ENCODE peak calls at places on chromosomes 13 and 19, in eight cellular contexts. One of them, this sample, is unnamed.

GRCh38 chr19:58001895-58002369 is 688 bp downstream of the ZNF606 start:
- DNase-seq in AG08396: peak
- DNase-seq in stimulated activated CD4-positive, alpha-beta T cell treated with anti-CD3 and anti-CD28 coated beads, Interleukin-4, amount 100 ng/mL, for 48 hours: peak
- DNase-seq in uterus: no peak
- DNase-seq in HEK293T: no peak
- DNase-seq in EH: peak
- DNase-seq in skeletal muscle cell: no peak
- DNase-seq in renal cortical epithelial cell: no peak
- DNase-seq in this sample: no peak

GRCh38 chr13:76715621-76716020 is 170.6 kb downstream of the KCTD12 start:
- DNase-seq in renal cortical epithelial cell: no peak
- DNase-seq in EH: peak
- DNase-seq in stimulated activated CD4-positive, alpha-beta T cell treated with anti-CD3 and anti-CD28 coated beads, Interleukin-4, amount 100 ng/mL, for 48 hours: no peak
- DNase-seq in HEK293T: no peak
- DNase-seq in skeletal muscle cell: no peak
- DNase-seq in uterus: no peak
- DNase-seq in AG08396: no peak
- DNase-seq in this sample: no peak

GRCh38 chr19:45340232-45340898 is at the start of gene KLC3:
- DNase-seq in stimulated activated CD4-positive, alpha-beta T cell treated with anti-CD3 and anti-CD28 coated beads, Interleukin-4, amount 100 ng/mL, for 48 hours: peak
- DNase-seq in HEK293T: peak
- DNase-seq in renal cortical epithelial cell: no peak
- DNase-seq in EH: no peak
- DNase-seq in skeletal muscle cell: no peak
- DNase-seq in AG08396: no peak
- DNase-seq in uterus: no peak
- DNase-seq in this sample: no peak

GRCh38 chr19:9140159-9140874 is at the start of gene ZNF317:
- DNase-seq in EH: peak
- DNase-seq in skeletal muscle cell: peak
- DNase-seq in uterus: peak
- DNase-seq in HEK293T: peak
- DNase-seq in renal cortical epithelial cell: peak
- DNase-seq in AG08396: peak
- DNase-seq in stimulated activated CD4-positive, alpha-beta T cell treated with anti-CD3 and anti-CD28 coated beads, Interleukin-4, amount 100 ng/mL, for 48 hours: peak
- DNase-seq in this sample: peak

GRCh38 chr13:23701646-23702045 is 131.4 kb downstream of the TNFRSF19 start:
- DNase-seq in renal cortical epithelial cell: no peak
- DNase-seq in HEK293T: no peak
- DNase-seq in stimulated activated CD4-positive, alpha-beta T cell treated with anti-CD3 and anti-CD28 coated beads, Interleukin-4, amount 100 ng/mL, for 48 hours: no peak
- DNase-seq in uterus: peak
- DNase-seq in EH: no peak
- DNase-seq in AG08396: peak
- DNase-seq in skeletal muscle cell: peak
- DNase-seq in this sample: no peak

GRCh38 chr13:43732726-43733125 is 54.0 kb downstream of the ENOX1 start:
- DNase-seq in HEK293T: no peak
- DNase-seq in skeletal muscle cell: no peak
- DNase-seq in AG08396: no peak
- DNase-seq in renal cortical epithelial cell: no peak
- DNase-seq in uterus: no peak
- DNase-seq in EH: no peak
- DNase-seq in stimulated activated CD4-positive, alpha-beta T cell treated with anti-CD3 and anti-CD28 coated beads, Interleukin-4, amount 100 ng/mL, for 48 hours: no peak
- DNase-seq in this sample: no peak

GRCh38 chr13:98150836-98151489 is 8.1 kb downstream of the FARP1 start:
- DNase-seq in EH: no peak
- DNase-seq in HEK293T: no peak
- DNase-seq in skeletal muscle cell: no peak
- DNase-seq in uterus: no peak
- DNase-seq in renal cortical epithelial cell: no peak
- DNase-seq in stimulated activated CD4-positive, alpha-beta T cell treated with anti-CD3 and anti-CD28 coated beads, Interleukin-4, amount 100 ng/mL, for 48 hours: no peak
- DNase-seq in AG08396: no peak
- DNase-seq in this sample: no peak

GRCh38 chr13:98557934-98558630 is 18.8 kb downstream of the STK24 start:
- DNase-seq in uterus: no peak
- DNase-seq in AG08396: no peak
- DNase-seq in renal cortical epithelial cell: no peak
- DNase-seq in skeletal muscle cell: no peak
- DNase-seq in stimulated activated CD4-positive, alpha-beta T cell treated with anti-CD3 and anti-CD28 coated beads, Interleukin-4, amount 100 ng/mL, for 48 hours: no peak
- DNase-seq in HEK293T: no peak
- DNase-seq in EH: peak
- DNase-seq in this sample: no peak

GRCh38 chr13:49220856-49221614 is 897 bp downstream of the MLNR start:
- DNase-seq in stimulated activated CD4-positive, alpha-beta T cell treated with anti-CD3 and anti-CD28 coated beads, Interleukin-4, amount 100 ng/mL, for 48 hours: no peak
- DNase-seq in HEK293T: no peak
- DNase-seq in uterus: no peak
- DNase-seq in EH: peak
- DNase-seq in renal cortical epithelial cell: no peak
- DNase-seq in skeletal muscle cell: no peak
- DNase-seq in AG08396: peak
- DNase-seq in this sample: no peak

GRCh38 chr13:30173301-30173605 is 134.1 kb downstream of the KATNAL1 start:
- DNase-seq in renal cortical epithelial cell: no peak
- DNase-seq in AG08396: no peak
- DNase-seq in EH: no peak
- DNase-seq in skeletal muscle cell: no peak
- DNase-seq in uterus: no peak
- DNase-seq in HEK293T: no peak
- DNase-seq in stimulated activated CD4-positive, alpha-beta T cell treated with anti-CD3 and anti-CD28 coated beads, Interleukin-4, amount 100 ng/mL, for 48 hours: no peak
- DNase-seq in this sample: no peak

GRCh38 chr13:108734676-108735075 is 105.3 kb downstream of the MYO16 start:
- DNase-seq in renal cortical epithelial cell: no peak
- DNase-seq in stimulated activated CD4-positive, alpha-beta T cell treated with anti-CD3 and anti-CD28 coated beads, Interleukin-4, amount 100 ng/mL, for 48 hours: no peak
- DNase-seq in uterus: no peak
- DNase-seq in HEK293T: no peak
- DNase-seq in skeletal muscle cell: no peak
- DNase-seq in EH: no peak
- DNase-seq in AG08396: no peak
- DNase-seq in this sample: peak

GRCh38 chr13:51064753-51065152 is 46.3 kb downstream of the C13orf42 start:
- DNase-seq in EH: no peak
- DNase-seq in stimulated activated CD4-positive, alpha-beta T cell treated with anti-CD3 and anti-CD28 coated beads, Interleukin-4, amount 100 ng/mL, for 48 hours: no peak
- DNase-seq in renal cortical epithelial cell: no peak
- DNase-seq in AG08396: no peak
- DNase-seq in HEK293T: no peak
- DNase-seq in skeletal muscle cell: no peak
- DNase-seq in uterus: no peak
- DNase-seq in this sample: no peak

GRCh38 chr19:51094696-51095279 is 12.1 kb upstream of the KLK14 start:
- DNase-seq in HEK293T: peak
- DNase-seq in EH: peak
- DNase-seq in stimulated activated CD4-positive, alpha-beta T cell treated with anti-CD3 and anti-CD28 coated beads, Interleukin-4, amount 100 ng/mL, for 48 hours: peak
- DNase-seq in skeletal muscle cell: no peak
- DNase-seq in renal cortical epithelial cell: no peak
- DNase-seq in AG08396: peak
- DNase-seq in uterus: no peak
- DNase-seq in this sample: peak

GRCh38 chr19:6221878-6222746 is 57.7 kb downstream of the MLLT1 start:
- DNase-seq in stimulated activated CD4-positive, alpha-beta T cell treated with anti-CD3 and anti-CD28 coated beads, Interleukin-4, amount 100 ng/mL, for 48 hours: no peak
- DNase-seq in skeletal muscle cell: no peak
- DNase-seq in renal cortical epithelial cell: no peak
- DNase-seq in AG08396: no peak
- DNase-seq in HEK293T: no peak
- DNase-seq in EH: no peak
- DNase-seq in uterus: no peak
- DNase-seq in this sample: no peak

GRCh38 chr19:13154241-13154778 is 4.1 kb downstream of the IER2 start:
- DNase-seq in uterus: peak
- DNase-seq in AG08396: peak
- DNase-seq in EH: peak
- DNase-seq in renal cortical epithelial cell: peak
- DNase-seq in skeletal muscle cell: peak
- DNase-seq in stimulated activated CD4-positive, alpha-beta T cell treated with anti-CD3 and anti-CD28 coated beads, Interleukin-4, amount 100 ng/mL, for 48 hours: peak
- DNase-seq in HEK293T: no peak
- DNase-seq in this sample: peak

GRCh38 chr19:21758296-21758695 is 9.1 kb downstream of the ZNF100 start:
- DNase-seq in EH: no peak
- DNase-seq in AG08396: no peak
- DNase-seq in skeletal muscle cell: no peak
- DNase-seq in renal cortical epithelial cell: no peak
- DNase-seq in uterus: no peak
- DNase-seq in HEK293T: no peak
- DNase-seq in stimulated activated CD4-positive, alpha-beta T cell treated with anti-CD3 and anti-CD28 coated beads, Interleukin-4, amount 100 ng/mL, for 48 hours: no peak
- DNase-seq in this sample: no peak

GRCh38 chr13:94435604-94436226 is 43.8 kb downstream of the DCT start:
- DNase-seq in skeletal muscle cell: peak
- DNase-seq in uterus: no peak
- DNase-seq in EH: peak
- DNase-seq in HEK293T: peak
- DNase-seq in AG08396: peak
- DNase-seq in stimulated activated CD4-positive, alpha-beta T cell treated with anti-CD3 and anti-CD28 coated beads, Interleukin-4, amount 100 ng/mL, for 48 hours: no peak
- DNase-seq in renal cortical epithelial cell: peak
- DNase-seq in this sample: peak

GRCh38 chr13:35621989-35622388 is 145.5 kb upstream of the MAB21L1 start:
- DNase-seq in skeletal muscle cell: peak
- DNase-seq in HEK293T: no peak
- DNase-seq in stimulated activated CD4-positive, alpha-beta T cell treated with anti-CD3 and anti-CD28 coated beads, Interleukin-4, amount 100 ng/mL, for 48 hours: no peak
- DNase-seq in EH: peak
- DNase-seq in uterus: no peak
- DNase-seq in renal cortical epithelial cell: peak
- DNase-seq in AG08396: no peak
- DNase-seq in this sample: no peak

GRCh38 chr13:74129500-74130144 is 4.6 kb downstream of the KLF12 start:
- DNase-seq in HEK293T: peak
- DNase-seq in stimulated activated CD4-positive, alpha-beta T cell treated with anti-CD3 and anti-CD28 coated beads, Interleukin-4, amount 100 ng/mL, for 48 hours: no peak
- DNase-seq in AG08396: no peak
- DNase-seq in skeletal muscle cell: no peak
- DNase-seq in EH: peak
- DNase-seq in uterus: no peak
- DNase-seq in renal cortical epithelial cell: no peak
- DNase-seq in this sample: no peak

GRCh38 chr13:98664047-98664446 is 87.1 kb upstream of the STK24 start:
- DNase-seq in EH: peak
- DNase-seq in HEK293T: no peak
- DNase-seq in skeletal muscle cell: no peak
- DNase-seq in uterus: no peak
- DNase-seq in stimulated activated CD4-positive, alpha-beta T cell treated with anti-CD3 and anti-CD28 coated beads, Interleukin-4, amount 100 ng/mL, for 48 hours: peak
- DNase-seq in renal cortical epithelial cell: peak
- DNase-seq in AG08396: peak
- DNase-seq in this sample: peak

GRCh38 chr19:3162418-3163229 is 15.9 kb upstream of the S1PR4 start:
- DNase-seq in skeletal muscle cell: no peak
- DNase-seq in AG08396: peak
- DNase-seq in HEK293T: no peak
- DNase-seq in stimulated activated CD4-positive, alpha-beta T cell treated with anti-CD3 and anti-CD28 coated beads, Interleukin-4, amount 100 ng/mL, for 48 hours: peak
- DNase-seq in EH: no peak
- DNase-seq in uterus: no peak
- DNase-seq in renal cortical epithelial cell: no peak
- DNase-seq in this sample: no peak

GRCh38 chr19:246551-246950 is 44.7 kb downstream of the PLPP2 start:
- DNase-seq in stimulated activated CD4-positive, alpha-beta T cell treated with anti-CD3 and anti-CD28 coated beads, Interleukin-4, amount 100 ng/mL, for 48 hours: no peak
- DNase-seq in skeletal muscle cell: no peak
- DNase-seq in AG08396: no peak
- DNase-seq in EH: no peak
- DNase-seq in renal cortical epithelial cell: no peak
- DNase-seq in uterus: no peak
- DNase-seq in HEK293T: no peak
- DNase-seq in this sample: no peak

GRCh38 chr13:81480634-81481033 is 1139.7 kb upstream of the SPRY2 start:
- DNase-seq in AG08396: no peak
- DNase-seq in HEK293T: no peak
- DNase-seq in skeletal muscle cell: no peak
- DNase-seq in EH: no peak
- DNase-seq in stimulated activated CD4-positive, alpha-beta T cell treated with anti-CD3 and anti-CD28 coated beads, Interleukin-4, amount 100 ng/mL, for 48 hours: no peak
- DNase-seq in uterus: no peak
- DNase-seq in renal cortical epithelial cell: peak
- DNase-seq in this sample: no peak

GRCh38 chr13:95710313-95710712 is 33.4 kb downstream of the DNAJC3 start:
- DNase-seq in EH: peak
- DNase-seq in HEK293T: no peak
- DNase-seq in uterus: no peak
- DNase-seq in skeletal muscle cell: peak
- DNase-seq in AG08396: no peak
- DNase-seq in renal cortical epithelial cell: peak
- DNase-seq in stimulated activated CD4-positive, alpha-beta T cell treated with anti-CD3 and anti-CD28 coated beads, Interleukin-4, amount 100 ng/mL, for 48 hours: no peak
- DNase-seq in this sample: no peak

GRCh38 chr19:19388568-19389555 is 16.6 kb upstream of the GATAD2A start:
- DNase-seq in AG08396: no peak
- DNase-seq in HEK293T: no peak
- DNase-seq in skeletal muscle cell: no peak
- DNase-seq in stimulated activated CD4-positive, alpha-beta T cell treated with anti-CD3 and anti-CD28 coated beads, Interleukin-4, amount 100 ng/mL, for 48 hours: no peak
- DNase-seq in renal cortical epithelial cell: no peak
- DNase-seq in uterus: no peak
- DNase-seq in EH: no peak
- DNase-seq in this sample: no peak

GRCh38 chr13:26061947-26062346 is 10.1 kb upstream of the SHISA2 start:
- DNase-seq in stimulated activated CD4-positive, alpha-beta T cell treated with anti-CD3 and anti-CD28 coated beads, Interleukin-4, amount 100 ng/mL, for 48 hours: no peak
- DNase-seq in skeletal muscle cell: peak
- DNase-seq in uterus: no peak
- DNase-seq in EH: peak
- DNase-seq in renal cortical epithelial cell: peak
- DNase-seq in AG08396: peak
- DNase-seq in HEK293T: no peak
- DNase-seq in this sample: no peak

GRCh38 chr19:5338661-5339469 is 1.7 kb downstream of the PTPRS start:
- DNase-seq in renal cortical epithelial cell: no peak
- DNase-seq in EH: no peak
- DNase-seq in stimulated activated CD4-positive, alpha-beta T cell treated with anti-CD3 and anti-CD28 coated beads, Interleukin-4, amount 100 ng/mL, for 48 hours: no peak
- DNase-seq in skeletal muscle cell: no peak
- DNase-seq in HEK293T: no peak
- DNase-seq in AG08396: no peak
- DNase-seq in uterus: no peak
- DNase-seq in this sample: no peak

GRCh38 chr13:87123987-87124784 is 547.0 kb upstream of the SLITRK5 start:
- DNase-seq in EH: peak
- DNase-seq in skeletal muscle cell: peak
- DNase-seq in uterus: no peak
- DNase-seq in stimulated activated CD4-positive, alpha-beta T cell treated with anti-CD3 and anti-CD28 coated beads, Interleukin-4, amount 100 ng/mL, for 48 hours: no peak
- DNase-seq in AG08396: peak
- DNase-seq in HEK293T: peak
- DNase-seq in renal cortical epithelial cell: peak
- DNase-seq in this sample: peak

GRCh38 chr19:12703056-12703455 is 6.6 kb upstream of the FBXW9 start:
- DNase-seq in EH: peak
- DNase-seq in renal cortical epithelial cell: peak
- DNase-seq in stimulated activated CD4-positive, alpha-beta T cell treated with anti-CD3 and anti-CD28 coated beads, Interleukin-4, amount 100 ng/mL, for 48 hours: no peak
- DNase-seq in skeletal muscle cell: no peak
- DNase-seq in AG08396: peak
- DNase-seq in uterus: no peak
- DNase-seq in HEK293T: peak
- DNase-seq in this sample: no peak

GRCh38 chr19:52211926-52212571 is 22.2 kb downstream of the PPP2R1A start:
- DNase-seq in stimulated activated CD4-positive, alpha-beta T cell treated with anti-CD3 and anti-CD28 coated beads, Interleukin-4, amount 100 ng/mL, for 48 hours: no peak
- DNase-seq in renal cortical epithelial cell: no peak
- DNase-seq in AG08396: no peak
- DNase-seq in HEK293T: no peak
- DNase-seq in EH: peak
- DNase-seq in skeletal muscle cell: no peak
- DNase-seq in uterus: no peak
- DNase-seq in this sample: no peak

GRCh38 chr19:662207-662961 is 630 bp downstream of the RNF126 start:
- DNase-seq in AG08396: peak
- DNase-seq in renal cortical epithelial cell: peak
- DNase-seq in stimulated activated CD4-positive, alpha-beta T cell treated with anti-CD3 and anti-CD28 coated beads, Interleukin-4, amount 100 ng/mL, for 48 hours: peak
- DNase-seq in skeletal muscle cell: no peak
- DNase-seq in uterus: no peak
- DNase-seq in HEK293T: peak
- DNase-seq in EH: peak
- DNase-seq in this sample: no peak

GRCh38 chr13:107864543-107865460 is 350.5 kb downstream of the LIG4 start:
- DNase-seq in uterus: no peak
- DNase-seq in skeletal muscle cell: no peak
- DNase-seq in HEK293T: no peak
- DNase-seq in AG08396: peak
- DNase-seq in EH: peak
- DNase-seq in renal cortical epithelial cell: peak
- DNase-seq in stimulated activated CD4-positive, alpha-beta T cell treated with anti-CD3 and anti-CD28 coated beads, Interleukin-4, amount 100 ng/mL, for 48 hours: no peak
- DNase-seq in this sample: peak

GRCh38 chr13:91347996-91348905 is 764 bp downstream of the MIR17HG start:
- DNase-seq in EH: peak
- DNase-seq in uterus: peak
- DNase-seq in skeletal muscle cell: no peak
- DNase-seq in stimulated activated CD4-positive, alpha-beta T cell treated with anti-CD3 and anti-CD28 coated beads, Interleukin-4, amount 100 ng/mL, for 48 hours: peak
- DNase-seq in AG08396: peak
- DNase-seq in renal cortical epithelial cell: no peak
- DNase-seq in HEK293T: peak
- DNase-seq in this sample: no peak

GRCh38 chr13:33318744-33319143 is 33.2 kb upstream of the STARD13 start:
- DNase-seq in skeletal muscle cell: no peak
- DNase-seq in EH: peak
- DNase-seq in HEK293T: no peak
- DNase-seq in renal cortical epithelial cell: no peak
- DNase-seq in uterus: no peak
- DNase-seq in stimulated activated CD4-positive, alpha-beta T cell treated with anti-CD3 and anti-CD28 coated beads, Interleukin-4, amount 100 ng/mL, for 48 hours: no peak
- DNase-seq in AG08396: no peak
- DNase-seq in this sample: no peak

This sample was measured in NCI-H460.